ENCODE peak calls at places on chromosome 20, in eight cellular contexts. One of them, this sample, is unnamed.

GRCh38 chr20:22227301-22227700 is 357.1 kb downstream of the FOXA2 start:
- DNase-seq in body of pancreas: no peak
- DNase-seq in Peyer's patch: no peak
- DNase-seq in cardiac muscle cell: no peak
- DNase-seq in AG09309: no peak
- DNase-seq in spleen: no peak
- DNase-seq in endothelial cell of umbilical vein: no peak
- DNase-seq in PC-9: no peak
- DNase-seq in this sample: no peak

GRCh38 chr20:20022498-20022897 is 5.3 kb downstream of the NAA20 start:
- DNase-seq in body of pancreas: no peak
- DNase-seq in Peyer's patch: no peak
- DNase-seq in cardiac muscle cell: no peak
- DNase-seq in AG09309: no peak
- DNase-seq in spleen: no peak
- DNase-seq in endothelial cell of umbilical vein: no peak
- DNase-seq in PC-9: no peak
- DNase-seq in this sample: no peak

GRCh38 chr20:60408435-60408834 is 450.2 kb downstream of the CDH26 start:
- DNase-seq in body of pancreas: no peak
- DNase-seq in Peyer's patch: no peak
- DNase-seq in cardiac muscle cell: no peak
- DNase-seq in AG09309: no peak
- DNase-seq in spleen: no peak
- DNase-seq in endothelial cell of umbilical vein: no peak
- DNase-seq in PC-9: no peak
- DNase-seq in this sample: no peak

GRCh38 chr20:33680681-33681080 is 5.5 kb downstream of the E2F1 start:
- DNase-seq in body of pancreas: no peak
- DNase-seq in Peyer's patch: no peak
- DNase-seq in cardiac muscle cell: peak
- DNase-seq in AG09309: no peak
- DNase-seq in spleen: no peak
- DNase-seq in endothelial cell of umbilical vein: no peak
- DNase-seq in PC-9: no peak
- DNase-seq in this sample: no peak

GRCh38 chr20:1800777-1801176 is 94.4 kb upstream of the SIRPA start:
- DNase-seq in body of pancreas: no peak
- DNase-seq in Peyer's patch: no peak
- DNase-seq in cardiac muscle cell: peak
- DNase-seq in AG09309: no peak
- DNase-seq in spleen: no peak
- DNase-seq in endothelial cell of umbilical vein: peak
- DNase-seq in PC-9: no peak
- DNase-seq in this sample: no peak

GRCh38 chr20:52889225-52889624 is 82.9 kb upstream of the TSHZ2 start:
- DNase-seq in body of pancreas: peak
- DNase-seq in Peyer's patch: no peak
- DNase-seq in cardiac muscle cell: peak
- DNase-seq in AG09309: peak
- DNase-seq in spleen: no peak
- DNase-seq in endothelial cell of umbilical vein: no peak
- DNase-seq in PC-9: no peak
- DNase-seq in this sample: no peak

GRCh38 chr20:33650753-33651561 is 11.2 kb upstream of the C20orf144 start:
- DNase-seq in body of pancreas: no peak
- DNase-seq in Peyer's patch: no peak
- DNase-seq in cardiac muscle cell: no peak
- DNase-seq in AG09309: no peak
- DNase-seq in spleen: peak
- DNase-seq in endothelial cell of umbilical vein: no peak
- DNase-seq in PC-9: peak
- DNase-seq in this sample: peak

GRCh38 chr20:25038103-25038410 is 19.9 kb downstream of the ACSS1 start:
- DNase-seq in body of pancreas: no peak
- DNase-seq in Peyer's patch: no peak
- DNase-seq in cardiac muscle cell: no peak
- DNase-seq in AG09309: no peak
- DNase-seq in spleen: no peak
- DNase-seq in endothelial cell of umbilical vein: no peak
- DNase-seq in PC-9: no peak
- DNase-seq in this sample: no peak

GRCh38 chr20:25382704-25383370 is 7.8 kb downstream of the ABHD12 start:
- DNase-seq in body of pancreas: no peak
- DNase-seq in Peyer's patch: no peak
- DNase-seq in cardiac muscle cell: no peak
- DNase-seq in AG09309: no peak
- DNase-seq in spleen: no peak
- DNase-seq in endothelial cell of umbilical vein: no peak
- DNase-seq in PC-9: no peak
- DNase-seq in this sample: no peak

GRCh38 chr20:8219403-8219802 is 87.3 kb downstream of the PLCB1 start:
- DNase-seq in body of pancreas: no peak
- DNase-seq in Peyer's patch: no peak
- DNase-seq in cardiac muscle cell: no peak
- DNase-seq in AG09309: no peak
- DNase-seq in spleen: no peak
- DNase-seq in endothelial cell of umbilical vein: no peak
- DNase-seq in PC-9: no peak
- DNase-seq in this sample: no peak

GRCh38 chr20:62381202-62381797 is 5.6 kb upstream of the RPS21 start:
- DNase-seq in body of pancreas: no peak
- DNase-seq in Peyer's patch: no peak
- DNase-seq in cardiac muscle cell: no peak
- DNase-seq in AG09309: no peak
- DNase-seq in spleen: no peak
- DNase-seq in endothelial cell of umbilical vein: peak
- DNase-seq in PC-9: no peak
- DNase-seq in this sample: no peak

DNA sequence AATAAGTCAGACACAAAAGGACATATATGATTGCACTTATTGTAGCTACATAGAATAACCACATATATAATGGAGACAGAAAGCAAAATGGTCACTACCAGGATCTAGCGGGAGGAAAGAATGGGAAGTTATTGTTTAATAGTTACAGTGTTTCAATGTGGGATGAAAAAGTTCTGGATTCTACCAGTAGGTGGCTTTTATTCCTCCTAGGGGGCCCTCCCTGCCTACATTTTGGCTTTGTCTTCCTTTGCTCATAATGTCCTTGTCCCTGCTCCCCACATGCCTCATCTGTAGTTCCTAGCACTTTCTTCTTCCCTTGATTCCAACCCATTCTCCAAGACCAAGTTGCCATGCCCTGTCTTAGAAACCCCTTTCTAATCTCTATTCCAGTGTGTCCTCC is 16.3 kb downstream of the ZNF133 start:
- DNase-seq in body of pancreas: no peak
- DNase-seq in Peyer's patch: no peak
- DNase-seq in cardiac muscle cell: no peak
- DNase-seq in AG09309: no peak
- DNase-seq in spleen: no peak
- DNase-seq in endothelial cell of umbilical vein: no peak
- DNase-seq in PC-9: no peak
- DNase-seq in this sample: no peak
- TF ChIP-seq CTCF in body of pancreas: no peak
- TF ChIP-seq CTCF in Peyer's patch: no peak
- TF ChIP-seq CTCF in cardiac muscle cell: no peak
- TF ChIP-seq CTCF in AG09309: peak
- TF ChIP-seq CTCF in spleen: no peak
- TF ChIP-seq CTCF in endothelial cell of umbilical vein: no peak
- TF ChIP-seq CTCF in PC-9: peak
- TF ChIP-seq CTCF in this sample: no peak

GRCh38 chr20:36849333-36850065 is 26.4 kb upstream of the TLDC2 start:
- DNase-seq in body of pancreas: no peak
- DNase-seq in Peyer's patch: no peak
- DNase-seq in cardiac muscle cell: no peak
- DNase-seq in AG09309: no peak
- DNase-seq in spleen: no peak
- DNase-seq in endothelial cell of umbilical vein: no peak
- DNase-seq in PC-9: no peak
- DNase-seq in this sample: no peak

GRCh38 chr20:36847009-36847709 is 28.8 kb upstream of the TLDC2 start:
- DNase-seq in body of pancreas: peak
- DNase-seq in Peyer's patch: no peak
- DNase-seq in cardiac muscle cell: peak
- DNase-seq in AG09309: no peak
- DNase-seq in spleen: no peak
- DNase-seq in endothelial cell of umbilical vein: no peak
- DNase-seq in PC-9: peak
- DNase-seq in this sample: peak

GRCh38 chr20:36847710-36848040 is 28.3 kb upstream of the TLDC2 start:
- DNase-seq in body of pancreas: no peak
- DNase-seq in Peyer's patch: no peak
- DNase-seq in cardiac muscle cell: no peak
- DNase-seq in AG09309: no peak
- DNase-seq in spleen: no peak
- DNase-seq in endothelial cell of umbilical vein: no peak
- DNase-seq in PC-9: no peak
- DNase-seq in this sample: no peak

GRCh38 chr20:36848677-36849076 is 27.3 kb upstream of the TLDC2 start:
- DNase-seq in body of pancreas: no peak
- DNase-seq in Peyer's patch: no peak
- DNase-seq in cardiac muscle cell: no peak
- DNase-seq in AG09309: no peak
- DNase-seq in spleen: no peak
- DNase-seq in endothelial cell of umbilical vein: no peak
- DNase-seq in PC-9: no peak
- DNase-seq in this sample: no peak

DNA sequence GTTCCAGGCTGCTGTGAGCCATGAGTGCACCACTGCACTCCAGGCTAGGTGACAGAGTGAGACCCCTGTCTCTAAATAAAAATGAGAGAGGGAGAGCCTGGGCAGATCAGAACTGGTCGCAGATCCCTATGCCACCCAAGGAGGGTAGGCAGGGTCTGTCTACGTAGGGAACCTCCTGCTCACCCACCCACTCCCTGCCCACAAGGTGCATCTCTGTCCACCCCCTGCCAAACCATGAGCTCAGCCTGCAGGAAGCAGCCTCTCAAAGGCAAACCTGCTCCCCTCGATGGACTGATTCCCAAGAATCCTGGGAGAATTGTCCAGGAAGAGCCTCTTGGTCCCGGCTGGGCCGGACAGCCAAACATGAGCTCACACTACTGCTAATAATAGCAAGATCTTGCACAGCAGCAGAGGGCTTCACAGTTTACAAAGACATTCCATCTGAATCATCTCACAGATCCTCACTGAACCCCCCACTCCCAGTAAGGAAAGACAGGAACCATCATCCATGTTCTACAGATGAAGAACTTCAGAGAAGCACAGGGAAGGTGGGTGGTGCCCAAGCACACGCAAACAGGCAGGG is 27.8 kb upstream of the TLDC2 start:
- DNase-seq in body of pancreas: no peak
- DNase-seq in Peyer's patch: no peak
- DNase-seq in cardiac muscle cell: peak
- DNase-seq in AG09309: no peak
- DNase-seq in spleen: no peak
- DNase-seq in endothelial cell of umbilical vein: peak
- DNase-seq in PC-9: no peak
- DNase-seq in this sample: no peak
- TF ChIP-seq CTCF in body of pancreas: no peak
- TF ChIP-seq CTCF in Peyer's patch: no peak
- TF ChIP-seq CTCF in cardiac muscle cell: no peak
- TF ChIP-seq CTCF in AG09309: no peak
- TF ChIP-seq CTCF in spleen: no peak
- TF ChIP-seq CTCF in endothelial cell of umbilical vein: no peak
- TF ChIP-seq CTCF in PC-9: no peak
- TF ChIP-seq CTCF in this sample: no peak

GRCh38 chr20:50345712-50346371 is 155.2 kb downstream of the CEBPB start:
- DNase-seq in body of pancreas: no peak
- DNase-seq in Peyer's patch: no peak
- DNase-seq in cardiac muscle cell: no peak
- DNase-seq in AG09309: no peak
- DNase-seq in spleen: peak
- DNase-seq in endothelial cell of umbilical vein: no peak
- DNase-seq in PC-9: no peak
- DNase-seq in this sample: no peak

GRCh38 chr20:50343125-50343489 is 152.5 kb downstream of the CEBPB start:
- DNase-seq in body of pancreas: no peak
- DNase-seq in Peyer's patch: no peak
- DNase-seq in cardiac muscle cell: no peak
- DNase-seq in AG09309: no peak
- DNase-seq in spleen: no peak
- DNase-seq in endothelial cell of umbilical vein: no peak
- DNase-seq in PC-9: no peak
- DNase-seq in this sample: no peak

GRCh38 chr20:50343490-50344179 is 153.0 kb downstream of the CEBPB start:
- DNase-seq in body of pancreas: peak
- DNase-seq in Peyer's patch: no peak
- DNase-seq in cardiac muscle cell: no peak
- DNase-seq in AG09309: no peak
- DNase-seq in spleen: no peak
- DNase-seq in endothelial cell of umbilical vein: no peak
- DNase-seq in PC-9: no peak
- DNase-seq in this sample: no peak

GRCh38 chr20:50342638-50343102 is 152.0 kb downstream of the CEBPB start:
- DNase-seq in body of pancreas: no peak
- DNase-seq in Peyer's patch: no peak
- DNase-seq in cardiac muscle cell: no peak
- DNase-seq in AG09309: no peak
- DNase-seq in spleen: no peak
- DNase-seq in endothelial cell of umbilical vein: no peak
- DNase-seq in PC-9: no peak
- DNase-seq in this sample: no peak

DNA sequence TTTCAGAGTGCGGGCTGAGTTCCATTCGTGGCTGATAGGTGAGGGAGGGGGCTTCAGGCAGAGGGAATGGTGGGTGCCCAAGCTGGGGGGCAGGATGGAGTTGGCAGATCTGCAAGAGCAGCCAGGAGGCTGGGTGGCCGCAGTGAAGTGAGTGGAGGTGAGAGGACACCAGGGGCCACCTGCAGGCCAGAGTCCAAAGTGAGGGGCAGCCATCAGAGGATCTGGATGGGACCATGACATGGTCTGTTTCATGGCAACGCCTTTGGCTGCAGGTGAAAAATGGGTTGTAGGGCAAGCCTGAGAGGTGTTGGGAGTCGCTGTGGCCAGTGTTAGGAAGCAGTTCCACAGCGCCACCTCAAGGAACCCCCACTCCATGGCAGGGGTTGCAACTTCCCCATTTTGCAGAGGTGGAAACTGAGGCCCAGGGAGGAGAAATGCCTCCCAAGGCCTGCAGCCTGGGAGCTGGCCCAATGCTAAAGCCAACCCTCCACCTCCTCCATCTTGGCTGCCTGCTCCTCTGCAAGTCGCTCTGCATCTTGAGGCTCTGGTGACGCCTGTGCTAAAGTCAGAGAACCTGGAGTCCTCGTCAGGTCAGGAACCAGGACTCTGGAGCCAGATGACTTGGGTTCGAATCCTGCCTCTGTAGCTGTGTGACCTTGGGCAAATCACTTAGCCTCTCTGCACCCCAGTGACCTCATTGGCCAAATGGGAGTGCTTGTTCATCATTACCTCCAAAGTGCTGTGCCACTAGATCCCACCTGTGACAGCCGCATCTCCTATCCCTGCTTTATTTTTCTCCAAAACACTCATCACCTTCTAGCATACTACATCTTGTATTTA is 153.8 kb downstream of the CEBPB start:
- DNase-seq in body of pancreas: no peak
- DNase-seq in Peyer's patch: no peak
- DNase-seq in cardiac muscle cell: no peak
- DNase-seq in AG09309: no peak
- DNase-seq in spleen: no peak
- DNase-seq in endothelial cell of umbilical vein: no peak
- DNase-seq in PC-9: no peak
- DNase-seq in this sample: no peak
- TF ChIP-seq CTCF in body of pancreas: peak
- TF ChIP-seq CTCF in Peyer's patch: no peak
- TF ChIP-seq CTCF in cardiac muscle cell: peak
- TF ChIP-seq CTCF in AG09309: peak
- TF ChIP-seq CTCF in spleen: no peak
- TF ChIP-seq CTCF in endothelial cell of umbilical vein: no peak
- TF ChIP-seq CTCF in PC-9: peak
- TF ChIP-seq CTCF in this sample: peak

GRCh38 chr20:48189177-48189576 is 403.9 kb upstream of the SULF2 start:
- DNase-seq in body of pancreas: no peak
- DNase-seq in Peyer's patch: no peak
- DNase-seq in cardiac muscle cell: peak
- DNase-seq in AG09309: no peak
- DNase-seq in spleen: no peak
- DNase-seq in endothelial cell of umbilical vein: peak
- DNase-seq in PC-9: peak
- DNase-seq in this sample: peak
- TF ChIP-seq CTCF in body of pancreas: peak
- TF ChIP-seq CTCF in Peyer's patch: no peak
- TF ChIP-seq CTCF in cardiac muscle cell: peak
- TF ChIP-seq CTCF in AG09309: peak
- TF ChIP-seq CTCF in spleen: no peak
- TF ChIP-seq CTCF in endothelial cell of umbilical vein: peak
- TF ChIP-seq CTCF in PC-9: peak
- TF ChIP-seq CTCF in this sample: peak